ENCODE peak calls at places on chromosomes 6 and 20, in seven cellular contexts. One of them, this sample, is unnamed.

GRCh38 chr6:146593978-146594377 is 4.8 kb upstream of the ADGB start:
- DNase-seq in AG09319: no peak
- DNase-seq in BE2C: no peak
- DNase-seq in EL: no peak
- DNase-seq in lower leg skin: no peak
- DNase-seq in retina: no peak
- DNase-seq in ACHN: no peak
- DNase-seq in this sample: no peak

GRCh38 chr6:168163096-168163731 is 84.2 kb upstream of the FRMD1 start:
- DNase-seq in AG09319: no peak
- DNase-seq in lower leg skin: no peak
- DNase-seq in BE2C: peak
- DNase-seq in retina: peak
- DNase-seq in EL: no peak
- DNase-seq in ACHN: no peak
- DNase-seq in this sample: no peak

GRCh38 chr6:99241905-99242534 is 107.5 kb downstream of the FAXC start:
- DNase-seq in retina: peak
- DNase-seq in ACHN: peak
- DNase-seq in AG09319: no peak
- DNase-seq in lower leg skin: no peak
- DNase-seq in BE2C: peak
- DNase-seq in EL: peak
- DNase-seq in this sample: peak

GRCh38 chr20:22248052-22248667 is 336.2 kb downstream of the FOXA2 start:
- DNase-seq in BE2C: peak
- DNase-seq in AG09319: no peak
- DNase-seq in EL: no peak
- DNase-seq in retina: peak
- DNase-seq in ACHN: peak
- DNase-seq in lower leg skin: no peak
- DNase-seq in this sample: no peak

GRCh38 chr6:138844203-138844602 is 48.3 kb downstream of the ECT2L start:
- DNase-seq in lower leg skin: peak
- DNase-seq in EL: no peak
- DNase-seq in AG09319: peak
- DNase-seq in BE2C: no peak
- DNase-seq in retina: no peak
- DNase-seq in ACHN: no peak
- DNase-seq in this sample: peak

GRCh38 chr6:3565291-3565690 is 108.4 kb upstream of the SLC22A23 start:
- DNase-seq in lower leg skin: no peak
- DNase-seq in EL: no peak
- DNase-seq in ACHN: no peak
- DNase-seq in retina: no peak
- DNase-seq in AG09319: no peak
- DNase-seq in BE2C: no peak
- DNase-seq in this sample: no peak

GRCh38 chr6:4028051-4028450 is 50.9 kb downstream of the FAM217A start:
- DNase-seq in AG09319: no peak
- DNase-seq in retina: no peak
- DNase-seq in lower leg skin: no peak
- DNase-seq in EL: no peak
- DNase-seq in BE2C: no peak
- DNase-seq in ACHN: no peak
- DNase-seq in this sample: no peak

GRCh38 chr6:101730954-101731353 is 337.4 kb downstream of the GRIK2 start:
- DNase-seq in BE2C: no peak
- DNase-seq in lower leg skin: no peak
- DNase-seq in AG09319: no peak
- DNase-seq in EL: peak
- DNase-seq in ACHN: no peak
- DNase-seq in retina: no peak
- DNase-seq in this sample: no peak

GRCh38 chr6:22421187-22421586 is 124.4 kb upstream of the PRL start:
- DNase-seq in BE2C: no peak
- DNase-seq in lower leg skin: no peak
- DNase-seq in AG09319: no peak
- DNase-seq in retina: no peak
- DNase-seq in ACHN: no peak
- DNase-seq in EL: peak
- DNase-seq in this sample: no peak

GRCh38 chr6:160398674-160399271 is 50.6 kb downstream of the SLC22A3 start:
- DNase-seq in retina: no peak
- DNase-seq in BE2C: no peak
- DNase-seq in ACHN: no peak
- DNase-seq in AG09319: no peak
- DNase-seq in EL: no peak
- DNase-seq in lower leg skin: no peak
- DNase-seq in this sample: no peak

GRCh38 chr20:4811661-4812181 is 90.0 kb downstream of the PRND start:
- DNase-seq in ACHN: no peak
- DNase-seq in BE2C: no peak
- DNase-seq in retina: no peak
- DNase-seq in lower leg skin: peak
- DNase-seq in AG09319: no peak
- DNase-seq in EL: no peak
- DNase-seq in this sample: no peak

GRCh38 chr6:72250664-72251063 is 364.3 kb downstream of the RIMS1 start:
- DNase-seq in AG09319: no peak
- DNase-seq in ACHN: peak
- DNase-seq in retina: no peak
- DNase-seq in BE2C: no peak
- DNase-seq in EL: no peak
- DNase-seq in lower leg skin: no peak
- DNase-seq in this sample: no peak

GRCh38 chr20:48738399-48739304 is 89.1 kb downstream of the PREX1 start:
- DNase-seq in retina: no peak
- DNase-seq in AG09319: no peak
- DNase-seq in ACHN: no peak
- DNase-seq in BE2C: no peak
- DNase-seq in lower leg skin: no peak
- DNase-seq in EL: no peak
- DNase-seq in this sample: no peak

GRCh38 chr6:106563614-106564013 is 65.7 kb downstream of the RTN4IP1 start:
- DNase-seq in ACHN: no peak
- DNase-seq in AG09319: no peak
- DNase-seq in retina: no peak
- DNase-seq in lower leg skin: no peak
- DNase-seq in EL: no peak
- DNase-seq in BE2C: no peak
- DNase-seq in this sample: no peak

GRCh38 chr6:109236140-109237081 is 141.1 kb downstream of the CEP57L1 start:
- DNase-seq in ACHN: no peak
- DNase-seq in BE2C: peak
- DNase-seq in retina: peak
- DNase-seq in EL: no peak
- DNase-seq in AG09319: no peak
- DNase-seq in lower leg skin: no peak
- DNase-seq in this sample: no peak

GRCh38 chr20:59831024-59831900 is 102.2 kb downstream of the SYCP2 start:
- DNase-seq in AG09319: no peak
- DNase-seq in retina: no peak
- DNase-seq in ACHN: no peak
- DNase-seq in lower leg skin: no peak
- DNase-seq in BE2C: no peak
- DNase-seq in EL: no peak
- DNase-seq in this sample: no peak

GRCh38 chr6:66396549-66396948 is 689.5 kb upstream of the EYS start:
- DNase-seq in BE2C: no peak
- DNase-seq in lower leg skin: no peak
- DNase-seq in ACHN: no peak
- DNase-seq in retina: no peak
- DNase-seq in AG09319: no peak
- DNase-seq in EL: no peak
- DNase-seq in this sample: no peak

GRCh38 chr6:33975631-33976424 is 170.1 kb downstream of the GRM4 start:
- DNase-seq in AG09319: no peak
- DNase-seq in lower leg skin: no peak
- DNase-seq in EL: no peak
- DNase-seq in BE2C: no peak
- DNase-seq in retina: peak
- DNase-seq in ACHN: no peak
- DNase-seq in this sample: no peak

GRCh38 chr6:149336529-149336928 is 19.0 kb downstream of the TAB2 start:
- DNase-seq in ACHN: peak
- DNase-seq in AG09319: no peak
- DNase-seq in BE2C: no peak
- DNase-seq in retina: no peak
- DNase-seq in lower leg skin: no peak
- DNase-seq in EL: no peak
- DNase-seq in this sample: no peak

This sample was measured in GM04504.